ENCODE peak calls at places on chromosomes 6 and 20, in seven cellular contexts. P is DND-41, L is kidney epithelial cell, W is hepatocyte, Y is lower leg skin, C is A549, B is stomach. R is an unnamed sample.

GRCh38 chr6:30002871-30003270 is 58.2 kb upstream of the POLR1H start:
- DNase-seq in P (no peak), L (no peak), W (no peak), Y (no peak), C (no peak), B (no peak), R (peak; percentile 7)

GRCh38 chr6:17297261-17298080 is 16.3 kb downstream of the RBM24 start:
- DNase-seq in P (no peak), L (no peak), W (no peak), Y (no peak), C (no peak), B (no peak), R (no peak)

GRCh38 chr20:21571841-21572690 is 58.2 kb upstream of the NKX2-2 start:
- DNase-seq in P (peak; percentile 27), L (no peak), W (peak; percentile 23), Y (peak; percentile 75), C (no peak), B (no peak), R (no peak)

GRCh38 chr6:2731281-2731909 is 19.3 kb downstream of the MYLK4 start:
- DNase-seq in P (no peak), L (no peak), W (no peak), Y (no peak), C (no peak), B (no peak), R (no peak)

GRCh38 chr6:41682056-41682477 is 43.8 kb downstream of the MDFI start:
- DNase-seq in P (peak; percentile 74), L (peak; percentile 74), W (peak; percentile 96), Y (peak; percentile 96), C (peak; percentile 85), B (peak; percentile 94), R (peak; percentile 49)

GRCh38 chr20:24985802-24986201 is 6.7 kb downstream of the APMAP start:
- DNase-seq in P (peak; percentile 1), L (no peak), W (no peak), Y (peak; percentile 60), C (no peak), B (peak; percentile 24), R (no peak)

GRCh38 chr6:156779206-156780116 is 2.3 kb downstream of the ARID1B start:
- DNase-seq in P (peak; percentile 56), L (no peak), W (peak; percentile 65), Y (peak; percentile 91), C (no peak), B (peak; percentile 58), R (no peak)

GRCh38 chr6:158770948-158771347 is 48.2 kb downstream of the EZR start:
- DNase-seq in P (no peak), L (no peak), W (peak; percentile 8), Y (no peak), C (no peak), B (no peak), R (no peak)

GRCh38 chr6:27728442-27728841 is 183.8 kb downstream of the OR2B2 start:
- DNase-seq in P (no peak), L (no peak), W (no peak), Y (no peak), C (no peak), B (no peak), R (no peak)

GRCh38 chr6:67630146-67630545 is 1004.9 kb upstream of the ADGRB3 start:
- DNase-seq in P (no peak), L (peak; percentile 28), W (peak; percentile 3), Y (no peak), C (no peak), B (no peak), R (peak; percentile 90)

GRCh38 chr6:139881728-139882211 is 507.3 kb upstream of the CITED2 start:
- DNase-seq in P (peak; percentile 15), L (no peak), W (peak; percentile 21), Y (no peak), C (peak; percentile 13), B (no peak), R (no peak)

GRCh38 chr6:41280658-41281057 is 5.8 kb downstream of the TREM1 start:
- DNase-seq in P (no peak), L (no peak), W (no peak), Y (no peak), C (no peak), B (peak; percentile 25), R (no peak)

GRCh38 chr20:32534661-32535240 is 50.4 kb downstream of the NOL4L start:
- DNase-seq in P (peak; percentile 87), L (no peak), W (no peak), Y (no peak), C (no peak), B (no peak), R (no peak)

GRCh38 chr6:35493307-35493983 is 3.4 kb downstream of the TEAD3 start:
- DNase-seq in P (no peak), L (no peak), W (no peak), Y (no peak), C (no peak), B (no peak), R (no peak)

GRCh38 chr6:130282234-130282995 is 59.7 kb upstream of the SAMD3 start:
- DNase-seq in P (no peak), L (no peak), W (peak; percentile 19), Y (no peak), C (no peak), B (no peak), R (no peak)

GRCh38 chr6:108560463-108561308 is at the start of gene FOXO3:
- DNase-seq in P (no peak), L (peak; percentile 65), W (peak; percentile 96), Y (peak; percentile 98), C (peak; percentile 63), B (peak; percentile 95), R (no peak)

GRCh38 chr20:33162313-33162712 is 5.6 kb upstream of the BPIFA2 start:
- DNase-seq in P (no peak), L (no peak), W (no peak), Y (peak; percentile 54), C (no peak), B (no peak), R (no peak)

GRCh38 chr20:40251284-40251932 is 437.6 kb downstream of the MAFB start:
- DNase-seq in P (peak; percentile 39), L (no peak), W (peak; percentile 45), Y (no peak), C (peak; percentile 4), B (no peak), R (no peak)

GRCh38 chr6:128209771-128210170 is 308.9 kb upstream of the THEMIS start:
- DNase-seq in P (no peak), L (peak; percentile 23), W (no peak), Y (no peak), C (no peak), B (no peak), R (peak; percentile 58)

GRCh38 chr6:152096863-152097496 is 289.5 kb downstream of the ESR1 start:
- DNase-seq in P (no peak), L (no peak), W (no peak), Y (no peak), C (no peak), B (no peak), R (peak; percentile 89)

GRCh38 chr6:152094992-152095592 is 287.6 kb downstream of the ESR1 start:
- DNase-seq in P (no peak), L (peak; percentile 99), W (peak; percentile 90), Y (peak; percentile 92), C (peak; percentile 59), B (peak; percentile 47), R (peak; percentile 99)

GRCh38 chr6:152094276-152094675 is 286.8 kb downstream of the ESR1 start:
- DNase-seq in P (no peak), L (no peak), W (no peak), Y (no peak), C (no peak), B (no peak), R (no peak)

GRCh38 chr6:152098683-152099082 is 291.2 kb downstream of the ESR1 start:
- DNase-seq in P (no peak), L (no peak), W (no peak), Y (no peak), C (no peak), B (no peak), R (no peak)

DNA sequence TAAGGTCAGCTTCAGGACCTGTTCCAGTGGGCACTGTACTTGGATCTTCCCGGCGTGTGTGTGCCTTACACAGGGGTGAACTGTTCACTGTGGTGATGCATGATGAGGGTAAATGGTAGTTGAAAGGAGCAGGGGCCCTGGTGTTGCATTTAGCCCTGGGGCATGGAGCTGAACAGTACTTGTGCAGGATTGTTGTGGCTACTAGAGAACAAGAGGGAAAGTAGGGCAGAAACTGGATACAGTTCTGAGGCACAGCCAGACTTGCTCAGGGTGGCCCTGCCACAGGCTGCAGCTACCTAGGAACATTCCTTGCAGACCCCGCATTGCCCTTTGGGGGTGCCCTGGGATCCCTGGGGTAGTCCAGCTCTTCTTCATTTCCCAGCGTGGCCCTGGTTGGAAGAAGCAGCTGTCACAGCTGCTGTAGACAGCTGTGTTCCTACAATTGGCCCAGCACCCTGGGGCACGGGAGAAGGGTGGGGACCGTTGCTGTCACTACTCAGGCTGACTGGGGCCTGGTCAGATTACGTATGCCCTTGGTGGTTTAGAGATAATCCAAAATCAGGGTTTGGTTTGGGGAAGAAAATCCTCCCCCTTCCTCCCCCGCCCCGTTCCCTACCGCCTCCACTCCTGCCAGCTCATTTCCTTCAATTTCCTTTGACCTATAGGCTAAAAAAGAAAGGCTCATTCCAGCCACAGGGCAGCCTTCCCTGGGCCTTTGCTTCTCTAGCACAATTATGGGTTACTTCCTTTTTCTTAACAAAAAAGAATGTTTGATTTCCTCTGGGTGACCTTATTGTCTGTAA is 292.5 kb downstream of the ESR1 start:
- DNase-seq in P (no peak), L (no peak), W (no peak), Y (no peak), C (no peak), B (no peak), R (no peak)
- H3K4me3 ChIP-seq in P (no peak overlapping the region), L (no peak overlapping the region), W (no peak overlapping the region), Y (no peak overlapping the region), C (no peak overlapping the region), B (no peak overlapping the region), R (no peak overlapping the region)

GRCh38 chr20:18256440-18257090 is 31.8 kb upstream of the ZNF133 start:
- DNase-seq in P (no peak), L (no peak), W (no peak), Y (no peak), C (no peak), B (no peak), R (no peak)

GRCh38 chr20:18255526-18255925 is 32.8 kb upstream of the ZNF133 start:
- DNase-seq in P (no peak), L (no peak), W (no peak), Y (no peak), C (no peak), B (no peak), R (no peak)

GRCh38 chr20:18254615-18255014 is 33.7 kb upstream of the ZNF133 start:
- DNase-seq in P (no peak), L (no peak), W (no peak), Y (no peak), C (no peak), B (no peak), R (no peak)

GRCh38 chr20:18259730-18260129 is 28.6 kb upstream of the ZNF133 start:
- DNase-seq in P (no peak), L (no peak), W (no peak), Y (no peak), C (no peak), B (no peak), R (no peak)

GRCh38 chr20:18258126-18258860 is 30.0 kb upstream of the ZNF133 start:
- DNase-seq in P (no peak), L (no peak), W (no peak), Y (no peak), C (no peak), B (no peak), R (no peak)
- TF ChIP-seq CTCF in P (peak; percentile 25), L (no peak), W (no peak), Y (no peak), C (peak; percentile 9), B (no peak), R (no peak)

GRCh38 chr6:327538-328183 is 35.4 kb downstream of the DUSP22 start:
- DNase-seq in P (no peak), L (no peak), W (no peak), Y (no peak), C (no peak), B (no peak), R (no peak)
- H3K4me3 ChIP-seq in P (no peak overlapping the region), L (no peak overlapping the region), W (no peak overlapping the region), Y (no peak overlapping the region), C (no peak overlapping the region), B (no peak overlapping the region), R (peak overlapping the region; percentile 31)

GRCh38 chr20:35739294-35740163 is 2.5 kb downstream of the RBM39 start:
- DNase-seq in P (no peak), L (no peak), W (peak; percentile 19), Y (no peak), C (no peak), B (no peak), R (no peak)
- TF ChIP-seq CTCF in P (peak; percentile 42), L (no peak), W (peak; percentile 26), Y (no peak), C (no peak), B (no peak), R (peak; percentile 10)